ENCODE peak calls at places on chromosomes 2 and 18, in nine cellular contexts. Y is fibroblast of mammary gland, R is esophagus squamous epithelium, C is kidney, W is nephron progenitor cell, S is AG09319, A is upper lobe of right lung, U is neural progenitor cell, G is heart right ventricle. V is an unnamed sample.

GRCh38 chr2:220891405-220891804 is 680.7 kb downstream of the EPHA4 start:
- DNase-seq in Y (peak; percentile 77), R (no peak), C (no peak), W (no peak), S (peak; percentile 11), A (no peak), U (peak; percentile 60), G (no peak), V (no peak)

GRCh38 chr2:158755738-158756137 is 39.4 kb upstream of the DAPL1 start:
- DNase-seq in Y (no peak), R (no peak), C (no peak), W (no peak), S (no peak), A (no peak), U (peak; percentile 34), G (no peak), V (no peak)

GRCh38 chr2:88545118-88545517 is 82.1 kb downstream of the EIF2AK3 start:
- DNase-seq in Y (peak; percentile 48), R (no peak), C (no peak), W (no peak), S (no peak), A (no peak), U (peak; percentile 28), G (no peak), V (no peak)

GRCh38 chr2:160376576-160376975 is 117.0 kb downstream of the RBMS1 start:
- DNase-seq in Y (peak; percentile 69), R (no peak), C (no peak), W (no peak), S (no peak), A (no peak), U (peak; percentile 44), G (no peak), V (no peak)

GRCh38 chr2:135563793-135564192 is 32.5 kb downstream of the R3HDM1 start:
- DNase-seq in Y (peak; percentile 66), R (no peak), C (no peak), W (no peak), S (no peak), A (no peak), U (no peak), G (no peak), V (no peak)

GRCh38 chr2:157107877-157108276 is 149.6 kb upstream of the GALNT5 start:
- DNase-seq in Y (peak; percentile 59), R (no peak), C (no peak), W (no peak), S (no peak), A (no peak), U (no peak), G (no peak), V (no peak)

GRCh38 chr2:168160897-168161296 is 86.5 kb downstream of the STK39 start:
- DNase-seq in Y (peak; percentile 32), R (no peak), C (no peak), W (no peak), S (no peak), A (no peak), U (peak; percentile 51), G (no peak), V (no peak)

GRCh38 chr2:28721601-28722191 is 29.9 kb upstream of the PPP1CB start:
- DNase-seq in Y (no peak), R (no peak), C (no peak), W (no peak), S (no peak), A (no peak), U (no peak), G (no peak), V (no peak)

GRCh38 chr2:33660416-33661118 is 61.5 kb upstream of the FAM98A start:
- DNase-seq in Y (no peak), R (no peak), C (no peak), W (no peak), S (no peak), A (no peak), U (no peak), G (no peak), V (no peak)

GRCh38 chr18:73340135-73340934 is 472.5 kb upstream of the NETO1 start:
- DNase-seq in Y (peak; percentile 45), R (no peak), C (no peak), W (no peak), S (no peak), A (no peak), U (no peak), G (no peak), V (no peak)

GRCh38 chr2:77962943-77963342 is 440.8 kb upstream of the LRRTM4 start:
- DNase-seq in Y (no peak), R (no peak), C (no peak), W (no peak), S (no peak), A (no peak), U (no peak), G (no peak), V (no peak)

GRCh38 chr18:46155652-46156051 is 51.5 kb downstream of the HAUS1 start:
- DNase-seq in Y (peak; percentile 74), R (no peak), C (no peak), W (no peak), S (peak; percentile 43), A (no peak), U (no peak), G (no peak), V (no peak)

GRCh38 chr18:32899819-32900218 is 127.0 kb upstream of the KLHL14 start:
- DNase-seq in Y (peak; percentile 68), R (no peak), C (no peak), W (no peak), S (no peak), A (no peak), U (no peak), G (no peak), V (no peak)
- TF ChIP-seq CTCF in Y (peak; percentile 66), R (no peak), C (no peak), W (no peak), S (no peak), A (no peak), U (no peak), G (no peak), V (no peak)

GRCh38 chr2:175203621-175204496 is 22.3 kb upstream of the ATP5MC3 start:
- DNase-seq in Y (peak; percentile 39), R (no peak), C (no peak), W (peak; percentile 65), S (no peak), A (no peak), U (peak; percentile 80), G (peak; percentile 16), V (no peak)
- TF ChIP-seq CTCF in Y (peak; percentile 49), R (peak; percentile 34), C (peak; percentile 47), W (peak; percentile 60), S (peak; percentile 57), A (peak; percentile 53), U (peak; percentile 64), G (peak; percentile 54), V (no peak)

GRCh38 chr2:172525601-172526000 is 30.3 kb upstream of the PDK1 start:
- DNase-seq in Y (no peak), R (no peak), C (no peak), W (peak; percentile 2), S (no peak), A (no peak), U (peak; percentile 12), G (no peak), V (no peak)

GRCh38 chr2:172535119-172535518 is 20.8 kb upstream of the PDK1 start:
- DNase-seq in Y (no peak), R (no peak), C (no peak), W (no peak), S (no peak), A (no peak), U (peak; percentile 57), G (no peak), V (no peak)

GRCh38 chr2:172533687-172534086 is 22.2 kb upstream of the PDK1 start:
- DNase-seq in Y (no peak), R (no peak), C (no peak), W (no peak), S (no peak), A (no peak), U (no peak), G (no peak), V (no peak)

DNA sequence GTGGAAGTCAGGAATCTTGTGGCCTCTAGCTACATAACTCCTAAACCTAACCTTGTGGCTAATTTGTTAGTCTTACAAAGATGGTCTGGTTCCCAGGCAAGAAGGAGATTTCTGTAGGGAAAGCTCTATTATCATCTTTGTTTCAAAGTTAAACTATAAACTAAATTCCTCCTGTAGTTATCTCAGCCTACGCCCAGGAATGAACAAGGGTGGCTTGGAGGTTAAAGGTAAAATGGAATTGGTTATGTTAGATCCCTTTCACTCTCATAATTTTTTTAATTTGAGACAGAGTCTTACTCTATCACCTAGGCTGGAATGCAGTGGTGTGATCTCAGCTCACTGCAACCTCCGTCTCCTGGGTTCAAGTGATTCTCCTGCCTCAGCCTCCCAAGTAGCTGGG is 24.6 kb upstream of the PDK1 start:
- DNase-seq in Y (no peak), R (no peak), C (no peak), W (no peak), S (no peak), A (no peak), U (no peak), G (no peak), V (no peak)
- TF ChIP-seq CTCF in Y (no peak), R (no peak), C (no peak), W (no peak), S (no peak), A (no peak), U (no peak), G (no peak), V (no peak)

GRCh38 chr2:231191896-231192872 is 6.2 kb upstream of the ARMC9 start:
- DNase-seq in Y (peak; percentile 91), R (no peak), C (peak; percentile 92), W (peak; percentile 71), S (peak; percentile 86), A (no peak), U (peak; percentile 84), G (peak; percentile 73), V (no peak)
- TF ChIP-seq CTCF in Y (peak; percentile 93), R (peak; percentile 38), C (peak; percentile 62), W (peak; percentile 58), S (peak; percentile 94), A (peak; percentile 68), U (peak; percentile 73), G (peak; percentile 66), V (no peak)

GRCh38 chr2:170812716-170813585 is 3.7 kb upstream of the GAD1 start:
- DNase-seq in Y (peak; percentile 96), R (no peak), C (no peak), W (peak; percentile 61), S (peak; percentile 77), A (no peak), U (peak; percentile 94), G (no peak), V (no peak)
- TF ChIP-seq CTCF in Y (peak; percentile 73), R (peak; percentile 79), C (peak; percentile 80), W (peak; percentile 71), S (peak; percentile 57), A (peak; percentile 67), U (peak; percentile 83), G (peak; percentile 71), V (peak; percentile 21)

GRCh38 chr2:65070172-65070830 is 14.1 kb downstream of the CEP68 start:
- DNase-seq in Y (peak; percentile 75), R (no peak), C (no peak), W (no peak), S (no peak), A (no peak), U (no peak), G (no peak), V (no peak)
- TF ChIP-seq CTCF in Y (peak; percentile 33), R (peak; percentile 8), C (no peak), W (no peak), S (peak; percentile 31), A (peak; percentile 18), U (no peak), G (peak; percentile 29), V (no peak)

V was measured in omental fat pad.